ENCODE peak calls at places on chromosomes 3 and 15, in six cellular contexts. M is MM.1S; G is PC-3; Y is CD8-positive, alpha-beta T cell; I is psoas muscle; N is pancreas. R is an unnamed sample. For H3K4me1, the result is how much of the 10 kb centered on the place peaks cover.

GRCh38 chr3:62965311-62965710 is 90.1 kb upstream of the CADPS start:
- DNase-seq in M (no peak), G (no peak), Y (no peak), I (no peak), N (no peak), R (no peak)

GRCh38 chr3:167829057-167829456 is 93.5 kb downstream of the SERPINI1 start:
- DNase-seq in M (no peak), G (no peak), Y (no peak), I (no peak), N (no peak), R (no peak)

GRCh38 chr15:77589839-77590238 is 42.9 kb downstream of the LINGO1 start:
- DNase-seq in M (no peak), G (no peak), Y (no peak), I (no peak), N (peak), R (no peak)

GRCh38 chr3:112097378-112097777 is 11.2 kb downstream of the C3orf52 start:
- DNase-seq in M (no peak), G (peak), Y (no peak), I (no peak), N (peak), R (no peak)

GRCh38 chr3:36373661-36374060 is 6.6 kb upstream of the STAC start:
- DNase-seq in M (no peak), G (no peak), Y (no peak), I (no peak), N (no peak), R (no peak)

GRCh38 chr15:100338971-100339444 is 2.8 kb downstream of the ADAMTS17 start:
- DNase-seq in M (peak), G (peak), Y (peak), I (peak), N (peak), R (peak)

GRCh38 chr3:31086698-31087097 is 192.2 kb upstream of the GADL1 start:
- DNase-seq in M (no peak), G (no peak), Y (no peak), I (no peak), N (no peak), R (no peak)

GRCh38 chr3:30786360-30786759 is 108.1 kb downstream of the GADL1 start:
- DNase-seq in M (no peak), G (no peak), Y (no peak), I (no peak), N (no peak), R (no peak)

GRCh38 chr15:100787567-100787941 is 92.1 kb upstream of the ALDH1A3 start:
- DNase-seq in M (no peak), G (no peak), Y (peak), I (no peak), N (no peak), R (no peak)

GRCh38 chr15:70762469-70763119 is 764 bp downstream of the UACA start:
- DNase-seq in M (peak), G (peak), Y (peak), I (peak), N (peak), R (peak)

GRCh38 chr3:126986001-126986400 is 3.1 kb downstream of the PLXNA1 start:
- DNase-seq in M (no peak), G (no peak), Y (no peak), I (no peak), N (peak), R (no peak)

GRCh38 chr3:170692720-170693119 is 106.8 kb upstream of the SLC7A14 start:
- DNase-seq in M (no peak), G (peak), Y (no peak), I (no peak), N (no peak), R (no peak)

GRCh38 chr15:99121207-99121606 is 16.3 kb downstream of the SYNM start:
- DNase-seq in M (no peak), G (no peak), Y (no peak), I (no peak), N (no peak), R (no peak)

GRCh38 chr3:2511356-2511755 is 412.7 kb downstream of the CNTN4 start:
- DNase-seq in M (no peak), G (no peak), Y (no peak), I (no peak), N (no peak), R (no peak)

GRCh38 chr3:120469440-120470415 is 18.9 kb upstream of the FSTL1 start:
- DNase-seq in M (no peak), G (peak), Y (no peak), I (no peak), N (no peak), R (no peak)

GRCh38 chr3:28667646-28668376 is 319.2 kb upstream of the AZI2 start:
- DNase-seq in M (peak), G (peak), Y (no peak), I (peak), N (peak), R (peak)

GRCh38 chr3:186220365-186220764 is 111.5 kb upstream of the ETV5 start:
- DNase-seq in M (no peak), G (peak), Y (no peak), I (no peak), N (peak), R (no peak)

GRCh38 chr3:48716982-48717746 is at the start of gene IP6K2:
- DNase-seq in M (peak), G (peak), Y (peak), I (peak), N (peak), R (peak)

GRCh38 chr3:97957617-97958311 is 14.5 kb downstream of the RIOX2 start:
- DNase-seq in M (no peak), G (peak), Y (no peak), I (peak), N (no peak), R (no peak)

GRCh38 chr15:48459571-48460461 is 128.6 kb downstream of the DUT start:
- DNase-seq in M (no peak), G (peak), Y (no peak), I (no peak), N (no peak), R (no peak)

GRCh38 chr15:65259367-65259781 is 27.3 kb downstream of the PARP16 start:
- DNase-seq in M (no peak), G (no peak), Y (no peak), I (peak), N (no peak), R (no peak)

GRCh38 chr3:103499132-103499885 is 1064.5 kb downstream of the ZPLD1 start:
- DNase-seq in M (no peak), G (no peak), Y (no peak), I (no peak), N (no peak), R (no peak)

GRCh38 chr3:160869825-160870224 is 113.8 kb downstream of the PPM1L start:
- DNase-seq in M (no peak), G (peak), Y (no peak), I (peak), N (peak), R (no peak)

GRCh38 chr3:129560269-129560787 is 17.4 kb downstream of the H1-8 start:
- DNase-seq in M (no peak), G (no peak), Y (no peak), I (peak), N (no peak), R (no peak)
- H3K4me3 ChIP-seq in M (no peak), G (no peak), Y (no peak), I (peak), N (no peak), R (no peak)

DNA sequence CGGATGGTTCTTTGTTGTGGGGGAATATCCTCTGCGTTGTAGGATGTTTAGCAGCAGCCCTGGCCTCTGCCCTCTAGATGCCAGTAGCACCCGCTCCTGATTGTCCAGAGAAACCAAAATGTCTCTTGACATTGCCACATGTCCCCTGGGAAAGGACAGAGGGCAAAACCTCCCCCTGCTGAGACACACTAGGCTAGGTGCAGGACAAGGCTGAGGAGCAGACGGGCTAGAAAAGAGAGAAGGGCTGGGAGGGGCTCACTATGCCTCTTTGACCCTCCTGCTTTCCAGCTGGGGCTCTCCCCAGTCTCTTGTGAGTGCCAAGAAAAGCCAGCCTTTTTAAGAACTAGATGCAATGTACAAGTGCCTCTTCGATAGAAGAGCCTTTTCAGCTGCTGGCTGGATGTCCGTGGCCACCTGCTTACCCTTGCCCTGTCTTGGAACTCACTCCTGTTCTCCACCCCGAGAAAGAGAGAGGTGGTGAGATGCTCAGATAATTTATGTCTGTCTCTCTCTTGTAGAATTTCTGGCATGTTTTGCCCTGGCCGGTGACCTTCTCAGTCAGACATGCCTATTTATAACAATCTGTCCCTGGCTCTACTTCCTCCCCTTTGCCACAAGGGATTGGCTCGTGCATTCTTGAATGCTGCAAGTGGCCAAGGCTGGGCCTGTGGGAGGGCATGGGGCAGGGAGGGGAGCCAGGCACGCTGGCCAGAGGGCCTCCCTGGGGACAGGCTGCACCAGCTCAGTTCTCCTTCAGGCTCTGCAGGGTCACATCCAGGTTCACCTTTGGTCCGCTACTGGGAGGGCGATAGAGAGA is 142.6 kb downstream of the RPLP1 start:
- DNase-seq in M (no peak), G (no peak), Y (no peak), I (peak), N (peak), R (no peak)
- H3K27ac ChIP-seq in M (no peak), G (peak), Y (no peak), I (peak), N (peak), R (no peak)

DNA sequence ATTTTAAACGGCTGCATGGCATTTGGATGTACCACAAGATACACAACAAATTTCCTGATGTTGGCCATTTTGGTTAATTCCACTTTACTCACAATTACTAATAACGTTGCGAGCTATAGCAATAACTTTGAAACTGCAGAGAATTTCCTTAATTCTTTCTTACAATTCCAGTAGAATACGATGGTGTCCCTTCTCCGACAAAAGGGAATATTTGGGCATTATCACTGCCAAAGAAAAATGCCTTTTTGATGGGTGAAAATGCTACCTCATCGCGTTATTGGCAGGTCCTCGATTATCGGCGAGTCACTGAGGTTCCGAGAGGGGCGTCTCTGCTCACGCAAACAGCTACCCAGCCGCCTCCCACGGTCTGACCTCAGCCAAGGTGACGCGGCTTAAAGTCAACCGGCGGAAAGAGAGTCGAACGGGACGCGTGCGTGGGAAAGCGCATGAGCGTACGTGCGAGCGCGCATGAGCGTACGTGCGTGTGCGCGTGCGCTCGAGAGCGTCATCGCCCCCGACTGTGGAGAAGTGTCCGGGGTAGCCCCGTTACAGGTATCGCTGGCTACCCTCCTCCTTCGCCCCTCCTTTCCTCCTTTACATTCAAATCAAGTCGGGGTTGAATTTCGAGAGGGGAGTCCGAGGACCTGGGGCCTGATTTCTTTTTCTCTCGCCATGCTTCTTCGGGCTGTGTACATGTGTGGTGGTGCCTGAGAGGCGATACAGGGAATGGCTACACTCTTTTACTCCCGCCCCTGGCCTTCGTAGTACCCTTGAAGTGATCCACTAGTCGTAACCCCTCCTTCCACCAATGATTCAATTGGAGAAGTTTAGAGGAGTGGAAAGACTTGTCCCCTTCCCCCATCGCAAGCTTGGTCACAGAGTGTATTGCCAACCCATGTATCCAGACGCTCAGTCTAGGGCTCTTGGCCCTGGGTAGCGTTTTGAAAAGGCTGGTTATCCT is at the start of gene OXSM:
- DNase-seq in M (peak), G (peak), Y (peak), I (peak), N (peak), R (peak)
- H3K4me1 ChIP-seq in M (under half), G (under half), Y (under half), I (under half), N (under half), R (under half)

GRCh38 chr3:134898315-134898714 is 103.3 kb downstream of the EPHB1 start:
- DNase-seq in M (no peak), G (no peak), Y (no peak), I (no peak), N (no peak), R (no peak)

GRCh38 chr3:134895181-134895580 is 100.1 kb downstream of the EPHB1 start:
- DNase-seq in M (no peak), G (no peak), Y (no peak), I (no peak), N (no peak), R (no peak)

GRCh38 chr3:134896696-134897095 is 101.6 kb downstream of the EPHB1 start:
- DNase-seq in M (no peak), G (no peak), Y (no peak), I (no peak), N (no peak), R (no peak)

GRCh38 chr3:134897391-134898131 is 102.5 kb downstream of the EPHB1 start:
- DNase-seq in M (no peak), G (no peak), Y (no peak), I (no peak), N (no peak), R (no peak)

GRCh38 chr3:134896141-134896540 is 101.1 kb downstream of the EPHB1 start:
- DNase-seq in M (no peak), G (no peak), Y (no peak), I (no peak), N (no peak), R (no peak)
- H3K4me3 ChIP-seq in M (no peak), G (no peak), Y (no peak), I (no peak), N (no peak), R (no peak)

DNA sequence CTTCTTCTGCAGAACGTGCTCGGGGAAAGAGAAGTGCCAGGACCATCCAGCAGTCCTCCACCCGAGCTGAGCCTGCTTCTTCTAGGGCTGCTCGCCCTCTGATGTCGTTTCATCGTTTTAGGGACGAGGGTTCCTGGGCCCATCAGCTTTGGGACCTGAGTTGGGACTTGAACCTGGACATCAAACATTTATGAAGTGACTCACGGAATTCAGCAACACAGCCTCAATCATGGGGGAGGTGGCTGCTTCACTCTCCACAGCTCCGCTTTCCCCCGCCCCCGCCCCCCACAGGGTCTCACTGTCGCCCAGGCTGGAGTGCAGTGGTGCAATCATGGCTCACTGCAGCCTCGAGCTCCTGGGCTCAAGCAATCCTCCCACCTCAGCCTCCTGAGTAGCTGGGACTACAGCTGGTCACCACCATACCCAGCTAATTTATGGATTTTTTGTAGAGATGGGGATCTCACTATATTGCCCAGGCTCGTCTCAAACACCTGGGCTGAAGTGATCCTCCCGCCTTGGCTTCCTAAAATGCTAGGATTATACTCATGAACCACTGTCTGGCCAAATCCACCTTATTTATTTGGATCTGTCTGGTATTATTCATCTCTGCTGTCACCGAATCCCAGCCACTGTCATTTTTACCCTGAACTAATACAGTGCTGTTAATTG is 725 bp upstream of the SCAMP2 start:
- DNase-seq in M (peak), G (no peak), Y (no peak), I (no peak), N (no peak), R (no peak)
- H3K27ac ChIP-seq in M (peak), G (no peak), Y (peak), I (peak), N (peak), R (peak)

GRCh38 chr3:143973352-143974021 is 1.9 kb downstream of the DIPK2A start:
- DNase-seq in M (no peak), G (peak), Y (no peak), I (no peak), N (no peak), R (no peak)

GRCh38 chr3:143975549-143976152 is 4.0 kb downstream of the DIPK2A start:
- DNase-seq in M (peak), G (peak), Y (no peak), I (no peak), N (no peak), R (peak)

GRCh38 chr3:143972495-143973351 is 1.1 kb downstream of the DIPK2A start:
- DNase-seq in M (peak), G (peak), Y (peak), I (peak), N (peak), R (peak)

GRCh38 chr3:143974877-143975238 is 3.2 kb downstream of the DIPK2A start:
- DNase-seq in M (no peak), G (peak), Y (no peak), I (no peak), N (no peak), R (no peak)

DNA sequence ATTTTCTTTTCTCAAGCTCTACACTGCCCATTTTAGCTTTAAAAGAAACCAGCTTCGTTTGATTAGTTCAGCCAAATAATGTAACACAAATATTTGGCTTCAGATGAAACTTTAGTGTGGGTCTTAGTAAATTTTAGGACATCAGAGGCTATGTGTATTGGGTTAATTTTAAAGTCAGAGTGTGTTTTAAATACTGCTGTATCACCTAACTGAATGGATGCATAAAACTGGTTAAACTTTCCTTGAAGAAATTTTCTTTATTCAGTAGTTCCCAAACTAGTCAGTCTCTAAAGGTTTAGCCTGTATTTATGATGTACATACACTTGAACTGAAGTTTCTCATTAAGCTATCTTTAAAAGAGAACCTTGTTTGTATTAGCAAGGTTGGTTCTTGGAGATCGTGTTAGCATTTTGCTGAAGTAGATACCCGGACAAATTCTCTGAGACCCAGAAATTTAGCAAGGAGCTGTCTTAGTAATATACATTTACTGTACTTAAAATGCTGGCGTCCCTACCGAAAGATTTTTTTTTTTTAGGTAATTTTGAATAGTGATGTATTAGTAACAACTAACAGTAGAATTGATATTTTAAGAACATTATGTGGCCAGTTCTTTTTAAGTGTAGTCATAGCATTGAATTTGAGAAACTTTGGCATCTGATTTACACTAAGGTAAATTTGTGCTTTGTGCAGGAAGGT is 2.7 kb downstream of the DIPK2A start:
- DNase-seq in M (no peak), G (no peak), Y (no peak), I (no peak), N (no peak), R (no peak)
- H3K4me1 ChIP-seq in M (under half), G (under half), Y (under half), I (under half), N (under half), R (half or more)

GRCh38 chr3:100988080-100988479 is 5.1 kb downstream of the ABI3BP start:
- DNase-seq in M (no peak), G (peak), Y (no peak), I (no peak), N (no peak), R (no peak)

GRCh38 chr3:100994809-100995208 is 1.6 kb upstream of the ABI3BP start:
- DNase-seq in M (no peak), G (no peak), Y (no peak), I (no peak), N (no peak), R (no peak)

GRCh38 chr3:100992086-100993033 is 861 bp downstream of the ABI3BP start:
- DNase-seq in M (no peak), G (peak), Y (no peak), I (no peak), N (no peak), R (no peak)

GRCh38 chr3:100994187-100994586 is 966 bp upstream of the ABI3BP start:
- DNase-seq in M (no peak), G (no peak), Y (no peak), I (no peak), N (no peak), R (no peak)

DNA sequence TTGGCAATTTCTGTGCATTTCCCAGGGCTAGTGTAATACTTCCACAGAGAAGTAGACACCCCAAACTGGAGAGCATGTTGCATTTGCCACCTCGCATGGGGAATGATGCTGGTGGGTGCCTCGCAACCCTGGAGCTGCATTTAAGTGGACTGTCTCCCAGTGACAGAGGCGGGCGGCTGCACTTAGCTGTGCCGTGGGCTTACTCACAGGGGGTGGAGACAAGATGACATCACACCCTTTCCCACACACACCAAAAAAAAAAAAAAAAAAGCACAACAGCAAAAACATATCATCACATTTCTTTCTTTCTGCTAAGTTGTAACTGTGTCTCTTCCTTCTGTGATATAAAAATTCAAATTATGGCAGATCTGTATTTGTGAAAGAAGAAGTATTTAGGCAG is at the start of gene ABI3BP:
- DNase-seq in M (no peak), G (peak), Y (no peak), I (peak), N (peak), R (no peak)
- H3K4me3 ChIP-seq in M (no peak), G (peak), Y (no peak), I (peak), N (peak), R (no peak)

R was measured in CD4-positive, alpha-beta memory T cell.